ENCODE peak calls at places on chromosomes 7 and 10, in nine cellular contexts. One of them, this sample, is unnamed.

GRCh38 chr7:12731775-12732174 is 44.3 kb downstream of the ARL4A start:
- DNase-seq in IMR-90: no peak
- DNase-seq in HFF-Myc: no peak
- DNase-seq in aorta: no peak
- DNase-seq in mesendoderm: no peak
- DNase-seq in HCT116: no peak
- DNase-seq in upper lobe of left lung: no peak
- DNase-seq in heart left ventricle: no peak
- DNase-seq in skeletal muscle cell: no peak
- DNase-seq in this sample: no peak

GRCh38 chr7:20030417-20030816 is 186.8 kb downstream of the MACC1 start:
- DNase-seq in IMR-90: no peak
- DNase-seq in HFF-Myc: no peak
- DNase-seq in aorta: no peak
- DNase-seq in mesendoderm: no peak
- DNase-seq in HCT116: no peak
- DNase-seq in upper lobe of left lung: no peak
- DNase-seq in heart left ventricle: no peak
- DNase-seq in skeletal muscle cell: no peak
- DNase-seq in this sample: no peak

GRCh38 chr7:55165176-55165861 is 146.5 kb downstream of the EGFR start:
- DNase-seq in IMR-90: no peak
- DNase-seq in HFF-Myc: no peak
- DNase-seq in aorta: no peak
- DNase-seq in mesendoderm: no peak
- DNase-seq in HCT116: no peak
- DNase-seq in upper lobe of left lung: no peak
- DNase-seq in heart left ventricle: no peak
- DNase-seq in skeletal muscle cell: no peak
- DNase-seq in this sample: no peak

GRCh38 chr10:124825702-124826101 is 24.1 kb downstream of the ABRAXAS2 start:
- DNase-seq in IMR-90: no peak
- DNase-seq in HFF-Myc: no peak
- DNase-seq in aorta: no peak
- DNase-seq in mesendoderm: no peak
- DNase-seq in HCT116: no peak
- DNase-seq in upper lobe of left lung: no peak
- DNase-seq in heart left ventricle: no peak
- DNase-seq in skeletal muscle cell: no peak
- DNase-seq in this sample: no peak

GRCh38 chr10:130994191-130994590 is 317.3 kb downstream of the TCERG1L start:
- DNase-seq in IMR-90: no peak
- DNase-seq in HFF-Myc: no peak
- DNase-seq in aorta: no peak
- DNase-seq in mesendoderm: no peak
- DNase-seq in HCT116: no peak
- DNase-seq in upper lobe of left lung: no peak
- DNase-seq in heart left ventricle: no peak
- DNase-seq in skeletal muscle cell: no peak
- DNase-seq in this sample: no peak

GRCh38 chr7:141335164-141335563 is 216.0 kb upstream of the AGK start:
- DNase-seq in IMR-90: no peak
- DNase-seq in HFF-Myc: no peak
- DNase-seq in aorta: no peak
- DNase-seq in mesendoderm: peak
- DNase-seq in HCT116: no peak
- DNase-seq in upper lobe of left lung: no peak
- DNase-seq in heart left ventricle: no peak
- DNase-seq in skeletal muscle cell: no peak
- DNase-seq in this sample: no peak

GRCh38 chr7:33423646-33424020 is 294.3 kb downstream of the BBS9 start:
- DNase-seq in IMR-90: no peak
- DNase-seq in HFF-Myc: no peak
- DNase-seq in aorta: no peak
- DNase-seq in mesendoderm: peak
- DNase-seq in HCT116: peak
- DNase-seq in upper lobe of left lung: no peak
- DNase-seq in heart left ventricle: no peak
- DNase-seq in skeletal muscle cell: no peak
- DNase-seq in this sample: no peak

GRCh38 chr10:102066421-102067068 is 1.4 kb downstream of the HPS6 start:
- DNase-seq in IMR-90: no peak
- DNase-seq in HFF-Myc: no peak
- DNase-seq in aorta: peak
- DNase-seq in mesendoderm: no peak
- DNase-seq in HCT116: no peak
- DNase-seq in upper lobe of left lung: no peak
- DNase-seq in heart left ventricle: no peak
- DNase-seq in skeletal muscle cell: no peak
- DNase-seq in this sample: no peak

DNA sequence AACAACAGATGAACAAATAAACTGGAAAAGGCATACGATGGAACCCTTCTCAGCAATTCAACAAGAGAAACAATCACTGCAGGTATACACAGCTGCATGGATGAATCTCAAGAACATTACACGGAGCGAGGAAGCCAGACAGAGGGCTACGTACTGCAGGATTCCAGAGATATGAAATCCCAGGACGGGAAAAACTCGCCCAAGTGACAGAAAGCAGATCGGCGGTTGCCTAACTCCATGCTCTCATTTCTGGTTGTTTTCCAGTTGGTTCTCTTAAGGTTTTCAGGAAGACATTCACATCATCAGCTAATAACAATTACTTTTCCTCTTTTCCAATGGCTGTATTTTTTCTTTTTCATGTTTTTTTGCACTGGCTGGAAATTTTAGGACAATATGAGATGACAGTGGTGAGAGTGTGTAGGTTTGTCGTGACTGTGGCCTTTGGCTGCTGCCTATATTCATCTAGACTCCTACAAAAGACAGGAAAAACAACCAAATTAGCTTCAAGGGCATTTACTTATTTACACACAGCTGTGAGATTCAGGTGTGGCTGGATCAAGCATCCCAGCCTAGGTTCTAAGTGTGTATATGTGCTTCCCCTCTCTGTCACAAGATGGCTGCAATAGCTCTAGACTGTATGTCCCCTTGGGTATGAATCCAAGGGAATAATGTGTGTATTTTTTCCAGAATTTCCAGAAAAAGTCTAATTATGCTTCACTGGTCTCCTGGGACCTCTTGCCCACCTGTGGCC is 25.7 kb upstream of the INPP5A start:
- DNase-seq in IMR-90: no peak
- DNase-seq in HFF-Myc: no peak
- DNase-seq in aorta: peak
- DNase-seq in mesendoderm: no peak
- DNase-seq in HCT116: no peak
- DNase-seq in upper lobe of left lung: peak
- DNase-seq in heart left ventricle: no peak
- DNase-seq in skeletal muscle cell: no peak
- DNase-seq in this sample: no peak
- H3K4me3 ChIP-seq in IMR-90: no peak
- H3K4me3 ChIP-seq in HFF-Myc: no peak
- H3K4me3 ChIP-seq in aorta: no peak
- H3K4me3 ChIP-seq in mesendoderm: no peak
- H3K4me3 ChIP-seq in HCT116: no peak
- H3K4me3 ChIP-seq in upper lobe of left lung: no peak
- H3K4me3 ChIP-seq in heart left ventricle: no peak
- H3K4me3 ChIP-seq in skeletal muscle cell: no peak
- H3K4me3 ChIP-seq in this sample: no peak

GRCh38 chr10:49243610-49244283 is 55.2 kb upstream of the C10orf71 start:
- DNase-seq in IMR-90: no peak
- DNase-seq in HFF-Myc: no peak
- DNase-seq in aorta: no peak
- DNase-seq in mesendoderm: no peak
- DNase-seq in HCT116: no peak
- DNase-seq in upper lobe of left lung: no peak
- DNase-seq in heart left ventricle: no peak
- DNase-seq in skeletal muscle cell: no peak
- DNase-seq in this sample: no peak
- H3K4me3 ChIP-seq in IMR-90: no peak
- H3K4me3 ChIP-seq in HFF-Myc: no peak
- H3K4me3 ChIP-seq in aorta: no peak
- H3K4me3 ChIP-seq in mesendoderm: no peak
- H3K4me3 ChIP-seq in HCT116: no peak
- H3K4me3 ChIP-seq in upper lobe of left lung: no peak
- H3K4me3 ChIP-seq in heart left ventricle: no peak
- H3K4me3 ChIP-seq in skeletal muscle cell: no peak
- H3K4me3 ChIP-seq in this sample: no peak

GRCh38 chr7:35519971-35520809 is 174.7 kb downstream of the HERPUD2 start:
- DNase-seq in IMR-90: peak
- DNase-seq in HFF-Myc: peak
- DNase-seq in aorta: no peak
- DNase-seq in mesendoderm: peak
- DNase-seq in HCT116: peak
- DNase-seq in upper lobe of left lung: peak
- DNase-seq in heart left ventricle: peak
- DNase-seq in skeletal muscle cell: no peak
- DNase-seq in this sample: peak
- H3K4me3 ChIP-seq in IMR-90: no peak
- H3K4me3 ChIP-seq in HFF-Myc: no peak
- H3K4me3 ChIP-seq in aorta: no peak
- H3K4me3 ChIP-seq in mesendoderm: no peak
- H3K4me3 ChIP-seq in HCT116: no peak
- H3K4me3 ChIP-seq in upper lobe of left lung: no peak
- H3K4me3 ChIP-seq in heart left ventricle: no peak
- H3K4me3 ChIP-seq in skeletal muscle cell: no peak
- H3K4me3 ChIP-seq in this sample: no peak

GRCh38 chr10:785539-786214 is 96.2 kb upstream of the DIP2C start:
- DNase-seq in IMR-90: no peak
- DNase-seq in HFF-Myc: no peak
- DNase-seq in aorta: peak
- DNase-seq in mesendoderm: no peak
- DNase-seq in HCT116: no peak
- DNase-seq in upper lobe of left lung: peak
- DNase-seq in heart left ventricle: no peak
- DNase-seq in skeletal muscle cell: no peak
- DNase-seq in this sample: no peak

GRCh38 chr10:782751-783648 is 93.5 kb upstream of the DIP2C start:
- DNase-seq in IMR-90: no peak
- DNase-seq in HFF-Myc: no peak
- DNase-seq in aorta: peak
- DNase-seq in mesendoderm: no peak
- DNase-seq in HCT116: no peak
- DNase-seq in upper lobe of left lung: peak
- DNase-seq in heart left ventricle: no peak
- DNase-seq in skeletal muscle cell: no peak
- DNase-seq in this sample: no peak

GRCh38 chr10:786666-787512 is 97.4 kb upstream of the DIP2C start:
- DNase-seq in IMR-90: no peak
- DNase-seq in HFF-Myc: no peak
- DNase-seq in aorta: peak
- DNase-seq in mesendoderm: no peak
- DNase-seq in HCT116: no peak
- DNase-seq in upper lobe of left lung: peak
- DNase-seq in heart left ventricle: peak
- DNase-seq in skeletal muscle cell: no peak
- DNase-seq in this sample: no peak

GRCh38 chr10:784377-784758 is 94.9 kb upstream of the DIP2C start:
- DNase-seq in IMR-90: no peak
- DNase-seq in HFF-Myc: no peak
- DNase-seq in aorta: no peak
- DNase-seq in mesendoderm: peak
- DNase-seq in HCT116: peak
- DNase-seq in upper lobe of left lung: peak
- DNase-seq in heart left ventricle: peak
- DNase-seq in skeletal muscle cell: no peak
- DNase-seq in this sample: no peak

DNA sequence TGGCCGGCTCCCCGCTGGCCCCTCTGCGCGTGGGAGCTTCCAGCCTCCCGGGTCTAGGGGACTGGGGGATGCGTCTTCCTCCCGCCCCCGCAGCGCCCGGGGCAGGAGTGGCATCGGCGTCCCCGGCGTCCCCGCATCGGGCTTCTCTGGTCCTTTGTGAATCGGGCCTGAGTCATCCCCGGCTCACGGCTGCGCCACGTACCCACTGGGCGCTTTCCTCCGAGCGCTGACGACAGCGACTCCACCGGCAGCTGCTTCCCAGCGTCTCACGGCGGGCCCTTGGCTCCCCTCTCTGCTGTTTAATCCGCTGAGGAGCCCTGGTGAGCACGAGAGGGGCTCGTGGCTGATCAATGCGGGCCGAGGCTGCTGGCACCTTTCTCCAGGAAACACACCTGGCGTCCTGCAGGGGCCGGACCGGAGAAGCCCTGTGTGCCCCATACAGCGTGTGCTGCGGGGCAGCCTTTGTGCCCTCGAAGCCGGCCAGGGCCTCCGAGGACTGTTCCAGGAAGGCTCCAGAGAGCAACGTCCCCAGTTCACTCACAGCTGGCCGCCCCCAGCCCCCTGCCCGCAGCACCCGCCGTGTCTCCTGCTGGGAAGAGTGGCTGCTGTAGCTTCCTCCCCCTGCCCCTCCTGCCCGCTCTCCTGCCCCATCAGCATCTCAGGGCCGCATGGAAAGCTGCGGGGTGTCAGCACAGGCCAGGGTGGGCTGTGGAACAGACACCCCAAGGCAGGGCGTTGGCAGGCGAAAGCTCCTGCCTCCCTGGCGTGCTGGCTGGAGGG is 95.5 kb upstream of the DIP2C start:
- DNase-seq in IMR-90: peak
- DNase-seq in HFF-Myc: peak
- DNase-seq in aorta: peak
- DNase-seq in mesendoderm: peak
- DNase-seq in HCT116: peak
- DNase-seq in upper lobe of left lung: peak
- DNase-seq in heart left ventricle: peak
- DNase-seq in skeletal muscle cell: peak
- DNase-seq in this sample: peak
- H3K4me3 ChIP-seq in IMR-90: peak
- H3K4me3 ChIP-seq in HFF-Myc: peak
- H3K4me3 ChIP-seq in aorta: no peak
- H3K4me3 ChIP-seq in mesendoderm: no peak
- H3K4me3 ChIP-seq in HCT116: peak
- H3K4me3 ChIP-seq in upper lobe of left lung: peak
- H3K4me3 ChIP-seq in heart left ventricle: no peak
- H3K4me3 ChIP-seq in skeletal muscle cell: peak
- H3K4me3 ChIP-seq in this sample: peak

GRCh38 chr10:37704566-37704965 is 152.8 kb downstream of the ZNF248 start:
- DNase-seq in IMR-90: no peak
- DNase-seq in HFF-Myc: no peak
- DNase-seq in aorta: no peak
- DNase-seq in mesendoderm: no peak
- DNase-seq in HCT116: no peak
- DNase-seq in upper lobe of left lung: no peak
- DNase-seq in heart left ventricle: no peak
- DNase-seq in skeletal muscle cell: no peak
- DNase-seq in this sample: no peak
- H3K4me3 ChIP-seq in IMR-90: no peak
- H3K4me3 ChIP-seq in HFF-Myc: no peak
- H3K4me3 ChIP-seq in aorta: no peak
- H3K4me3 ChIP-seq in mesendoderm: no peak
- H3K4me3 ChIP-seq in HCT116: no peak
- H3K4me3 ChIP-seq in upper lobe of left lung: no peak
- H3K4me3 ChIP-seq in heart left ventricle: no peak
- H3K4me3 ChIP-seq in skeletal muscle cell: no peak
- H3K4me3 ChIP-seq in this sample: no peak

GRCh38 chr7:28904539-28905143 is 53.5 kb downstream of the TRIL start:
- DNase-seq in IMR-90: no peak
- DNase-seq in HFF-Myc: no peak
- DNase-seq in aorta: no peak
- DNase-seq in mesendoderm: peak
- DNase-seq in HCT116: no peak
- DNase-seq in upper lobe of left lung: no peak
- DNase-seq in heart left ventricle: no peak
- DNase-seq in skeletal muscle cell: no peak
- DNase-seq in this sample: no peak
- H3K4me3 ChIP-seq in IMR-90: peak
- H3K4me3 ChIP-seq in HFF-Myc: peak
- H3K4me3 ChIP-seq in aorta: no peak
- H3K4me3 ChIP-seq in mesendoderm: no peak
- H3K4me3 ChIP-seq in HCT116: no peak
- H3K4me3 ChIP-seq in upper lobe of left lung: peak
- H3K4me3 ChIP-seq in heart left ventricle: no peak
- H3K4me3 ChIP-seq in skeletal muscle cell: peak
- H3K4me3 ChIP-seq in this sample: no peak

This sample was measured in retinal pigment epithelial cell.